ENCODE peak calls at places on chromosome 11, in nine cellular contexts. Z is CD4-positive, alpha-beta T cell; L is GM12865; P is cardiac fibroblast; Q is cardiac muscle cell; W is GM20000; E is AG04450; B is Calu3; I is AG09319. S is an unnamed sample.

GRCh38 chr11:95143106-95143681 is 53.5 kb downstream of the ENDOD1 start:
- DNase-seq in Z (no peak), I (no peak), L (no peak), P (peak; percentile 77), Q (no peak), W (no peak), E (peak; percentile 30), B (no peak), S (no peak)

GRCh38 chr11:85534806-85535205 is 92.3 kb downstream of the DLG2 start:
- DNase-seq in I (no peak), P (no peak), L (no peak), Z (no peak), B (no peak), Q (no peak), E (no peak), W (no peak), S (no peak)

GRCh38 chr11:35237860-35238715 is 99.1 kb downstream of the CD44 start:
- DNase-seq in Q (peak; percentile 80), P (peak; percentile 66), B (peak; percentile 32), W (peak; percentile 54), E (no peak), I (no peak), Z (peak; percentile 34), L (peak; percentile 87), S (no peak)

GRCh38 chr11:113895367-113896155 is 9.0 kb upstream of the HTR3B start:
- DNase-seq in Z (no peak), Q (no peak), E (no peak), P (no peak), L (no peak), I (no peak), W (no peak), B (no peak), S (no peak)

GRCh38 chr11:24082860-24083259 is 414.0 kb upstream of the LUZP2 start:
- DNase-seq in B (no peak), W (no peak), E (no peak), I (no peak), Q (no peak), Z (no peak), L (no peak), P (no peak), S (no peak)

GRCh38 chr11:5013012-5013411 is 18.4 kb downstream of the OR51L1 start:
- DNase-seq in Z (no peak), Q (no peak), B (no peak), W (no peak), I (no peak), L (no peak), P (no peak), E (no peak), S (no peak)

GRCh38 chr11:65058012-65058411 is 341 bp downstream of the NAALADL1 start:
- DNase-seq in Z (no peak), I (no peak), P (no peak), L (no peak), Q (no peak), B (no peak), E (no peak), W (no peak), S (no peak)

GRCh38 chr11:94948070-94948617 is 25.2 kb downstream of the CWC15 start:
- DNase-seq in L (no peak), Z (no peak), I (peak; percentile 63), W (no peak), E (no peak), P (peak; percentile 38), B (no peak), Q (peak; percentile 64), S (no peak)

GRCh38 chr11:119155733-119156492 is 7.1 kb downstream of the ABCG4 start:
- DNase-seq in B (peak; percentile 34), P (no peak), E (no peak), L (peak; percentile 44), I (no peak), Z (no peak), Q (no peak), W (no peak), S (no peak)

GRCh38 chr11:14202263-14203173 is 156.5 kb downstream of the RRAS2 start:
- DNase-seq in W (peak; percentile 14), Z (no peak), L (peak; percentile 45), E (no peak), I (no peak), B (no peak), P (no peak), Q (no peak), S (no peak)

GRCh38 chr11:126393143-126393542 is 37.7 kb downstream of the ST3GAL4 start:
- DNase-seq in Z (no peak), L (no peak), Q (no peak), W (no peak), I (no peak), B (no peak), P (no peak), E (no peak), S (no peak)

GRCh38 chr11:31199403-31199802 is 170.1 kb downstream of the DCDC1 start:
- DNase-seq in Z (no peak), L (no peak), W (no peak), P (no peak), B (no peak), I (no peak), Q (no peak), E (no peak), S (no peak)

GRCh38 chr11:46363455-46363920 is 16.2 kb downstream of the DGKZ start:
- DNase-seq in E (no peak), Q (no peak), Z (no peak), L (no peak), P (peak; percentile 50), I (no peak), W (no peak), B (peak; percentile 93), S (no peak)

GRCh38 chr11:130383363-130384168 is 44.8 kb downstream of the ADAMTS8 start:
- DNase-seq in E (peak; percentile 97), B (peak; percentile 14), Q (peak; percentile 80), P (peak; percentile 71), L (no peak), I (no peak), Z (no peak), W (no peak), S (no peak)

GRCh38 chr11:134412508-134413333 is 679 bp upstream of the B3GAT1 start:
- DNase-seq in E (no peak), P (no peak), I (no peak), Q (peak; percentile 20), W (peak; percentile 48), B (peak; percentile 28), L (no peak), Z (no peak), S (no peak)

GRCh38 chr11:78417888-78418583 is 416 bp upstream of the GAB2 start:
- DNase-seq in I (no peak), P (peak; percentile 70), E (no peak), Q (peak; percentile 87), B (peak; percentile 86), Z (peak; percentile 61), L (peak; percentile 87), W (peak; percentile 92), S (peak; percentile 38)
- TF ChIP-seq CTCF in I (no peak), P (no peak), E (no peak), Q (no peak), B (no peak), Z (no peak), L (no peak), W (peak; percentile 0), S (no peak)

DNA sequence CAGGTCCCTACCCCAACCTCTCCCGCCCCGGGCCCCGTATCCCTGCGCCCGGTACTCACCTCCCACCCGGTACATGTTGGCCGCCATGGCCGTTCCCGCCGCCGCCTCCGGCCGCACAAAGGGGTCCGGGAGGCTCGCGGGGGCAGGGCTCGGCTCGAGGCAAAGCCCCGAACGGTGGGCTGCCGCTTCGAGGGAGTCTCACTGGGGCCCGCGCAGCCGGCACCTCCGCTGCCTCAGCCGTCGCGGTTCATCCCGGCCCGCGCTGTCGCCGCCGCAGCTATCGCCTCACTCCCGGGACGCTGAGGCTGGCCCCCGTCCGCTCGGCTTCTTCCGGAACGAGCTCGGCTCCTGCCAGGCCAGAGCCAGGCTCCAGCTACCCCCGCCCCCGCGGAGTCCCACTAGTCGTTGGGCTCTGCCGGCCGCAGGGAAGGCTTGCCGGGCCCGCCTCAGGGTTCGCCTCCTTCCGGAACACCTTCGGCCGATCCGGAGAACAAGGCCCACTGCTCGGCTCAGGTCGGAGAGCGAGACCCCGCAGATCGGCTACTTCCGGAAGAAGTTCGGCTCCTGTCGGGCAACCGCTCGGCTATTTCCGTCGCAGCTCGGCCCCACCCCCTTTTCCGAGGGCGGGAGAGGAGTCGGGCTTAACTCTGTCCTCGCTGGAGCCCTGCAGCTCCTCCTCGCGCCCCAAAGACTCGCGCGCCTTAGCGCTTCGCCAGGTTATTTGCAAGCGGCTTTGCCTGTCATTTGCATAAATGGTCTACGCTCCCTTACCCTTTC is at the start of gene MTA2:
- DNase-seq in Z (peak; percentile 100), E (peak; percentile 96), L (peak; percentile 99), Q (peak; percentile 99), W (peak; percentile 99), P (peak; percentile 98), I (peak; percentile 94), B (peak; percentile 99), S (peak; percentile 92)
- TF ChIP-seq CTCF in Z (no peak), E (no peak), L (no peak), Q (no peak), W (no peak), P (no peak), I (no peak), B (no peak), S (no peak)

DNA sequence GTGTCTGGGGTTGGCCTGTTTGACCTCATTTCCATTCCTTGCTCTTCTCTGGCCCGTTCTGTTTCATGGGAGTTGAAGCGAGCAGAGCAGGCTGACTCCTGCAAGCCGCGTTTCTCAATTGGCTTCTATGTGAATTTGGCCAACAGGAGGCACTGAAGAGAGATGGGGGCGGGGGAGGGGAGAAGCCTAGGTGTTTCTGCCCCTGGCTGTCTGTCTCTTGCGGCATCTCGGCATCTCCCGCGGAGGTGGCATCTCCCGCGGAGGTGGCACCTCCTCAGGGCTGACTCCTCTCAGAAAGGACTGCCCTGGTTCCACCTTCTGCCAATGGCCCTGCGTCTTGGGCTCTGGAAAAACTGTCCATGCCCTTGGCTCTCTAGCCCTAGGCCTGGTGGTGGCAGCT is 125.6 kb upstream of the CSNK2A3 start:
- DNase-seq in P (no peak), L (no peak), Q (no peak), I (no peak), B (no peak), Z (no peak), E (no peak), W (no peak), S (no peak)
- TF ChIP-seq CTCF in P (no peak), L (no peak), Q (no peak), I (no peak), B (no peak), Z (no peak), E (no peak), W (no peak), S (no peak)

DNA sequence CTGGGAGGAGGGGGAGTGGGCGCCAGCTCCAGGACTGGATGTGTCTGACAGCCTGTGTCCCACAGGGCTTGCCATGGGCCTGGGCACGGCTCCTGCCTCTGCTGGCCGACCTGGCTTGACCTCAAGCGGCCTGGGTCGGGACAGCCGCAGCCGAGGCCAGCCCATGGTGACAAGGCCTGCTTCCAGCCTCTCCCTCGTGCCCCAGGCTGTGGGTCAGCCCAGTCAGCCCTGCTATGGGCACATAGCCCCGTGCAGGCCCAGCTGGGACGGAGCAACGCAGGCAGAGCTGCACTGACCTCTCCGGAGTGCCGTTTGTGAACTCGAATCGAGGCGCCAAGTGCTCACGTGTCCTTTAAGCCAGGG is 17.9 kb downstream of the OSBPL5 start:
- DNase-seq in I (no peak), E (no peak), Q (no peak), Z (no peak), L (no peak), W (no peak), B (no peak), P (peak; percentile 31), S (no peak)
- TF ChIP-seq CTCF in I (no peak), E (no peak), Q (no peak), Z (no peak), L (no peak), W (no peak), B (no peak), P (no peak), S (no peak)

S was measured in omental fat pad.